ENCODE peak calls at places on chromosomes 5 and 9, in five cellular contexts. J, L, M, I and G are unnamed samples.

GRCh38 chr5:121752149-121752548 is 99.5 kb upstream of the FTMT start:
- DNase-seq in J (no peak), L (peak), M (no peak), I (no peak), G (no peak)

GRCh38 chr9:124940521-124940893 is 376 bp downstream of the GOLGA1 start:
- DNase-seq in J (no peak), L (peak), M (no peak), I (no peak), G (no peak)

GRCh38 chr9:18632624-18633407 is 158.9 kb downstream of the ADAMTSL1 start:
- DNase-seq in J (no peak), L (no peak), M (no peak), I (no peak), G (peak)

GRCh38 chr9:113511856-113512761 is 48.6 kb downstream of the RGS3 start:
- DNase-seq in J (no peak), L (no peak), M (no peak), I (no peak), G (peak)

GRCh38 chr5:164027738-164028137 is 522.3 kb downstream of the MAT2B start:
- DNase-seq in J (no peak), L (no peak), M (no peak), I (no peak), G (no peak)

GRCh38 chr5:53063791-53064190 is 45.8 kb downstream of the MOCS2 start:
- DNase-seq in J (no peak), L (no peak), M (no peak), I (no peak), G (no peak)

GRCh38 chr5:142472306-142472951 is 147.6 kb upstream of the SPRY4 start:
- DNase-seq in J (no peak), L (peak), M (no peak), I (no peak), G (peak)

GRCh38 chr5:57209316-57210040 is 35.6 kb downstream of the GPBP1 start:
- DNase-seq in J (no peak), L (peak), M (no peak), I (no peak), G (peak)

GRCh38 chr9:135968083-135968476 is 6.9 kb upstream of the UBAC1 start:
- DNase-seq in J (no peak), L (no peak), M (no peak), I (no peak), G (peak)

GRCh38 chr9:107992269-107992668 is 502.7 kb upstream of the KLF4 start:
- DNase-seq in J (no peak), L (no peak), M (no peak), I (no peak), G (no peak)
- H2BK12ac ChIP-seq in J (no peak), L (no peak), M (no peak), I (no peak), G (no peak)

GRCh38 chr5:334903-335739 is 13.6 kb downstream of the AHRR start:
- DNase-seq in J (no peak), L (no peak), M (no peak), I (no peak), G (no peak)
- H3K23ac ChIP-seq in J (peak), L (no peak), M (no peak), I (no peak), G (no peak)

GRCh38 chr5:162429161-162429560 is 361.6 kb downstream of the GABRG2 start:
- DNase-seq in J (no peak), L (no peak), M (no peak), I (no peak), G (no peak)
- H3K18ac ChIP-seq in J (no peak), L (no peak), M (no peak), I (no peak), G (no peak)

GRCh38 chr9:92313624-92314012 is 11.5 kb downstream of the NOL8 start:
- DNase-seq in J (no peak), L (no peak), M (no peak), I (no peak), G (no peak)

GRCh38 chr9:92310562-92310961 is 14.6 kb downstream of the NOL8 start:
- DNase-seq in J (no peak), L (no peak), M (no peak), I (no peak), G (no peak)

GRCh38 chr9:92312887-92313623 is 12.1 kb downstream of the NOL8 start:
- DNase-seq in J (no peak), L (no peak), M (no peak), I (no peak), G (no peak)

DNA sequence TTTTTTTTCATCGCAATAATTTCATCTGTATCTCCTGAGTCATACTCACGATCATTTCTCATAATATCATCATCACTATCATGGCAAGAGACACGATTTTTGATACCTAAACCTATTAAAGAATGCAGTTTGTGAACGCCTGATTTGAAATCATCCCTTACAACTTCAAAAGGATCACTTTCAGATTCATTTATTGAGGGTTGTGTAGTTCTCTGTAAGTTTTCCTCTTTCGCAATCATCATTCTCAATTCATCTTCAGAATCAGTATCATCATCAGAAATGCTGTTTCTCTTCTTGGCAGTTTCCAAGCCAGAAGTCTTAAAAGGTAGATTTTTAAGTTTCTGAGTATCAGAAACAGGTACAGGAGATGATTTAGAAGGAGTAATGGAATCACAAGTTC is 9.7 kb downstream of the NOL8 start:
- DNase-seq in J (no peak), L (no peak), M (no peak), I (no peak), G (no peak)
- H2BK12ac ChIP-seq in J (no peak), L (no peak), M (no peak), I (no peak), G (no peak)

DNA sequence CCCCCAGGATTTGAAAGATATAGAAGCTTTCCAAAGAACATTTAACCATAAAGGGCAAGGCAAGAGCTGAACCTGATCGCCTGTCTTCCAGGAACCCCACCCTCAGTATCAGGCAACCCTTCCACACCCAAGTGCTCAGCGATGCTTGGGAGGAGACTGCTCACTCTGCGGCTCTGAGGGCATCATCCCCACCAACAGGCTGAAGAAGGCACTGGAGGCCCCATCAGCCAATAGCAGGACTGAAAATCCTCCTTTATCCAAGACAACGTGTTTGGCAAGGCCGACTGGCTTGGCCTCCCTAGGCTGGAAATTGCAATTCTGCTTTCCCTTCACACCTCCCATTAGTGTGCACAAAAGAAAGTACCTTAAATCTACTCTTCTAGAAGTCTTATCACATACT is 1.4 kb upstream of the PPP2CA start:
- DNase-seq in J (no peak), L (no peak), M (no peak), I (peak), G (peak)
- H3K23ac ChIP-seq in J (no peak), L (no peak), M (no peak), I (no peak), G (no peak)

DNA sequence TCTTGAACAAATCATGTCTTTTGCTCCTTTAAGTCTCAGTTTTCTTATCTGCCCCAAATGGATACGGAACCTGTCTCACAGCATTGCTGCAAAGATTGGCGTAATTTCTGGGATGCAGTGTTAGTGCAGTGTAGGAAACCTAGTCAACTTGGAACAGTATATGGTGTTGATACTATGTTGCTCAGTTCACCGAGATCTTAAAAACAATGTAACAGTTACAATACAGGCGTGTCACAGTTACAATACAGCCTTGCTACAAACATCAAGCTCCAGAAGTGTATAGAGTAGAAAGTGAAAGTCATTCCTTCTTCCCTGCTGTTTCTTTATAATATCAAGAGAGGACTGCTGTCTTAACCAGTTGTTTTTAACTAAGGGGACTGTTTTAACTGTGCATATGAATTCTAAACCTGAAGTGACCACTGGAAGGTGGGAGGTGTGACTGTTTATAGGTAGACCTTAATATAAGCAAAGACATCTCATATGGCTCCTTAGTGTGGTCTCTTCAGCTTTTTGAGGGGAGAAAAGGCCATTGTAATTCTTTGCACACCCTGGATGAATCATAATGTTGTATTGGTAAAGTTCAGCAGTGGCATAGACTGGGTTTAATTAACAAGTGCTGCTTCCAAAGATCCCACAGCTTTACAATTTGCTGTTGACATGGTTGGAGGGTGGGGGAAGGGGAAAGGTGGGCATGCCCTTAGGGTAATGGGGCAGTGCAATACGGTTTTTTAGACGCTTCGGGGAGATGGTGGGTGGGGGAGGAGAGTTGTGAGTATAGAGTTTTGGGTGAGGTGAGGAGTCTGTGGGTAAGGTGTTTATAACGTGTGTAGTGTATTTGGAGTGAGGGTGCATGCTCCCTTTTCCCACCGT is 12.9 kb downstream of the PRRC2B start:
- DNase-seq in J (no peak), L (peak), M (no peak), I (no peak), G (peak)
- H3K18ac ChIP-seq in J (no peak), L (no peak), M (peak), I (no peak), G (peak)

DNA sequence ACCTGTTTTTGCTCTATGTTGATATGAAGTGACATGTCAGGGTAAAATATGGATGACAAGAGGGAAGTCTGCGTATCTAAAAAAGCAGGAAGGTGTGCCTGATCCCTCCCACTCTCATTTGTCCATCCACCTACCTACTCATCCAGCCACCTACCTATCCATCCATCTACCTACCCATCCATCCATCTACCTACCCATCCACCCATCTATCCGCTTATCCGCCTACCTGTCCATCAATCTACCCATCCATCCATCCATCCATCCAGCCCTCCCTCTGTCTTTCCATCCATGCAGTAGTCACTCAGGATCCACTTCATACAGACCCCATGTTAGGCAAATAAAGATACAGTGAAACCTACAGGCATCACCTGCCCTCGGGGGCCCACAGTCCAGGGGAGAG is 32.4 kb downstream of the LMX1B start:
- DNase-seq in J (no peak), L (no peak), M (no peak), I (no peak), G (no peak)
- H2BK12ac ChIP-seq in J (no peak), L (no peak), M (no peak), I (no peak), G (no peak)

GRCh38 chr9:38064842-38065368 is 4.1 kb downstream of the SHB start:
- DNase-seq in J (no peak), L (no peak), M (no peak), I (no peak), G (no peak)
- H3K23ac ChIP-seq in J (no peak), L (no peak), M (no peak), I (no peak), G (peak)

GRCh38 chr9:95458666-95459065 is 58.1 kb downstream of the PTCH1 start:
- DNase-seq in J (no peak), L (no peak), M (no peak), I (no peak), G (peak)
- H3K18ac ChIP-seq in J (no peak), L (no peak), M (no peak), I (no peak), G (peak)

DNA sequence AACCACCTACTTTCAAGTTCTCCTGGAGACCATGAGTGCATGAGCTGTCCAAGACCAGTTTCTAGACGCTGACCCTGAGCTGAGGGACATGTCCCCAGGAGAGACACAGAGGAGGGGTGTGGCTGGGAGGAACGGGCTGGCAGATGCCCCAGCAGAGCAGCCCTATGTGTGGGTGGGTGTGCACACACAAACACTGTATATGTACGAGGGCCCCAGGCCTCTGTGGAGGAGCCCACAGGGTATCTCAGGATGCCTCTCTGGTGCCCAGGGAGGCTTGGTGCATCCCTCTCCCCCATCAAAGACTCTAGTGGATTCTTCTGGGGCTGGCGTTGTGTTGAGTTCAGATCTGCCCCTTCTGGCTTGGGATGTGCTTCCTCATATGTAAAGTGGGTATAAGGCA is 2.6 kb upstream of the NINJ1 start:
- DNase-seq in J (no peak), L (no peak), M (no peak), I (no peak), G (no peak)
- H2BK12ac ChIP-seq in J (no peak), L (no peak), M (peak), I (no peak), G (no peak)